ENCODE peak calls at places on chromosomes 4 and X, in four cellular contexts. H is stomach, B is PC-3, U is A673. X is an unnamed sample. For H3K4me1, the result is how much of the 10 kb centered on the place peaks cover.

GRCh38 chrX:21741869-21742701 is 15.8 kb downstream of the SMPX start:
- DNase-seq in U (no peak), H (no peak), B (no peak), X (no peak)

GRCh38 chr4:4225915-4226605 is 669 bp downstream of the OTOP1 start:
- DNase-seq in U (no peak), B (no peak), H (no peak), X (no peak)

GRCh38 chr4:88018471-88018870 is 11.0 kb downstream of the PKD2 start:
- DNase-seq in B (no peak), U (no peak), H (no peak), X (no peak)

GRCh38 chrX:128781506-128781905 is 729.3 kb upstream of the ACTRT1 start:
- DNase-seq in H (peak), U (peak), B (peak), X (no peak)

GRCh38 chr4:177740563-177740962 is 298.3 kb upstream of the AGA start:
- DNase-seq in B (peak), U (no peak), H (no peak), X (no peak)

GRCh38 chr4:125303058-125303457 is 11.7 kb upstream of the FAT4 start:
- DNase-seq in U (no peak), H (no peak), B (no peak), X (no peak)

GRCh38 chr4:98864560-98864959 is 64.4 kb downstream of the EIF4E start:
- DNase-seq in H (no peak), B (peak), U (no peak), X (no peak)

GRCh38 chr4:110164856-110165255 is 33.6 kb downstream of the ELOVL6 start:
- DNase-seq in B (peak), H (no peak), U (no peak), X (no peak)

GRCh38 chr4:45453258-45453841 is 670.5 kb downstream of the GABRG1 start:
- DNase-seq in H (no peak), B (peak), U (peak), X (no peak)

GRCh38 chrX:136619889-136620505 is 28.0 kb upstream of the CD40LG start:
- DNase-seq in U (no peak), B (peak), H (no peak), X (no peak)

GRCh38 chr4:100022792-100023222 is 72.7 kb upstream of the H2AZ1 start:
- DNase-seq in B (no peak), U (peak), H (no peak), X (no peak)

GRCh38 chr4:130359537-130359936 is 1263.6 kb downstream of the C4orf33 start:
- DNase-seq in H (no peak), U (peak), B (peak), X (no peak)

GRCh38 chr4:177246636-177247584 is 62.8 kb upstream of the NEIL3 start:
- DNase-seq in H (no peak), B (peak), U (no peak), X (no peak)

GRCh38 chrX:18898091-18898490 is 85.8 kb downstream of the PHKA2 start:
- DNase-seq in H (no peak), B (no peak), U (no peak), X (no peak)

GRCh38 chr4:132824721-132825120 is 324.4 kb upstream of the PCDH10 start:
- DNase-seq in H (no peak), U (no peak), B (no peak), X (no peak)

GRCh38 chrX:67546496-67547423 is 2.9 kb downstream of the AR start:
- DNase-seq in B (no peak), U (no peak), H (no peak), X (no peak)

GRCh38 chr4:47251363-47252135 is 212.0 kb downstream of the COMMD8 start:
- DNase-seq in U (peak), H (no peak), B (no peak), X (no peak)

GRCh38 chr4:27931584-27931983 is 1070.9 kb downstream of the STIM2 start:
- DNase-seq in U (no peak), H (no peak), B (no peak), X (no peak)

GRCh38 chrX:147494365-147494764 is 417.4 kb upstream of the FMR1 start:
- DNase-seq in B (no peak), U (no peak), H (no peak), X (no peak)

GRCh38 chrX:134020910-134021309 is 35.5 kb upstream of the GPC3 start:
- DNase-seq in H (no peak), U (no peak), B (no peak), X (no peak)

GRCh38 chr4:7464259-7464655 is 29.5 kb upstream of the PSAPL1 start:
- DNase-seq in H (no peak), B (no peak), U (no peak), X (no peak)

GRCh38 chr4:138697771-138698170 is 317.8 kb upstream of the NOCT start:
- DNase-seq in H (no peak), B (no peak), U (no peak), X (no peak)

GRCh38 chr4:118834070-118834469 is 1.9 kb downstream of the SEC24D start:
- DNase-seq in H (no peak), U (no peak), B (no peak), X (no peak)

GRCh38 chr4:118835896-118836762 is at the start of gene SEC24D:
- DNase-seq in U (peak), H (peak), B (peak), X (peak)

GRCh38 chr4:118834960-118835895 is 698 bp downstream of the SEC24D start:
- DNase-seq in U (peak), H (peak), B (peak), X (peak)

GRCh38 chr4:118839221-118839927 is 3.4 kb upstream of the SEC24D start:
- DNase-seq in B (no peak), U (no peak), H (no peak), X (no peak)

GRCh38 chr4:118836763-118837507 is 1.0 kb upstream of the SEC24D start:
- DNase-seq in U (no peak), H (no peak), B (no peak), X (no peak)
- H3K4me1 ChIP-seq in U (under half), H (under half), B (under half), X (under half)

GRCh38 chr4:184402740-184403383 is 71.5 kb downstream of the IRF2 start:
- DNase-seq in U (no peak), B (no peak), H (no peak), X (no peak)

GRCh38 chr4:184403384-184403781 is 71.0 kb downstream of the IRF2 start:
- DNase-seq in H (no peak), B (no peak), U (no peak), X (no peak)

GRCh38 chr4:184401397-184402171 is 72.8 kb downstream of the IRF2 start:
- DNase-seq in B (no peak), H (no peak), U (no peak), X (no peak)

GRCh38 chr4:184400891-184401290 is 73.5 kb downstream of the IRF2 start:
- DNase-seq in H (no peak), U (no peak), B (no peak), X (no peak)

GRCh38 chr4:184402239-184402638 is 72.1 kb downstream of the IRF2 start:
- DNase-seq in B (no peak), U (no peak), H (no peak), X (no peak)
- H3K4me1 ChIP-seq in B (under half), U (under half), H (under half), X (under half)

DNA sequence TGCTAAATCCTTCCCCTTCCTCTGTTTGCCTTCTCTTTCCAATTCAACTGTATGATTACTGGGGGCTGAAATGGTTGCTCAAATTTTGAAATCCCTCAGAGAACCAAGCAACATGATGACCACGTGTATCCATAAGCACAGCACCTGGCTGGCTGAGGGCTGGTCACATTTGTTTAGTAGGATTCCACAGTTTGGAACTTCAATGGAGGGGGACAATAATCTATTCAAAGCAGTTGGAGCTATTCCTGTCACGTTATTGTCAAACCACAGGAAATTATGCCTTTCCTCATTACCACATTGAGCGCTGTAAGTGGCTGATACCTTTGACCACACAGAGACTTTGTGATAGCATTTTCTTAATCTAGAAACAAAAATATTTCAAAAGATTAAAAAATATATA is 7.0 kb downstream of the TMSB4X start:
- DNase-seq in B (no peak), U (no peak), H (no peak), X (no peak)
- H3K4me1 ChIP-seq in B (under half), U (under half), H (under half), X (under half)

DNA sequence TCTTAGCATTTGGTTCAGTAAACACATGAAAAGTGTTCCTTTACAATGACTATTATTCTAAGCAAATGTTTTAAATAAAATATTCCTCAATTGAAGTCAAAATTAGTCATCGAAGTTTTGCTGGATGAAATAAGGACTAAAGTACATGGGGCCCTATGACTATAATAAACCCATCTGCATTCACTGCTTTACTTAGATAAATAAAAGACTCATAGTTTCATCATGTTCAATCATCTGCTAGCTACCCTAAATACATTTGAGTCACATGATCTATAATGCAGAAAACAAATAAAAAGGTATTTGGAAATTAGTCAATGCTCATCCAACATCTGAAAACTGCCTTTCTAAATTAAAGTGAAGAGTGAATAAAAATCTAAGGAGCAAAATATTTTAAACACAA is 78.8 kb downstream of the CAMK2D start:
- DNase-seq in B (peak), H (no peak), U (no peak), X (no peak)
- H3K4me1 ChIP-seq in B (under half), H (under half), U (under half), X (under half)

GRCh38 chrX:105635794-105636193 is 186.5 kb upstream of the NRK start:
- DNase-seq in H (no peak), B (peak), U (no peak), X (no peak)

GRCh38 chrX:105634180-105634579 is 188.2 kb upstream of the NRK start:
- DNase-seq in H (no peak), U (no peak), B (no peak), X (no peak)

GRCh38 chrX:105636667-105637066 is 185.7 kb upstream of the NRK start:
- DNase-seq in B (peak), U (no peak), H (no peak), X (no peak)
- H3K4me1 ChIP-seq in B (under half), U (under half), H (under half), X (under half)

GRCh38 chr4:150235795-150236385 is 157.6 kb downstream of the DCLK2 start:
- DNase-seq in U (peak), H (no peak), B (no peak), X (no peak)
- H3K4me1 ChIP-seq in U (under half), H (under half), B (under half), X (under half)

X was measured in lung.